ENCODE peak calls at places on chromosomes 13 and 19, in nine cellular contexts. X, D, E, Y, N, O, V, L and Z are unnamed samples.

GRCh38 chr19:11848594-11849263 is at the start of gene ZNF439:
- DNase-seq in X (peak), D (peak), E (peak), Y (peak), N (peak), O (peak), V (peak), L (peak), Z (peak)

GRCh38 chr13:19587635-19588300 is 26.4 kb upstream of the TPTE2 start:
- DNase-seq in X (peak), D (peak), E (no peak), Y (no peak), N (peak), O (no peak), V (no peak), L (peak), Z (no peak)

GRCh38 chr19:33055718-33056117 is 9.0 kb downstream of the RHPN2 start:
- DNase-seq in X (peak), D (peak), E (no peak), Y (no peak), N (no peak), O (no peak), V (no peak), L (no peak), Z (no peak)

GRCh38 chr19:45162464-45163143 is 1.8 kb upstream of the NKPD1 start:
- DNase-seq in X (no peak), D (no peak), E (no peak), Y (peak), N (no peak), O (peak), V (no peak), L (no peak), Z (no peak)

GRCh38 chr19:20422616-20423205 is 142.9 kb downstream of the ZNF737 start:
- DNase-seq in X (no peak), D (peak), E (no peak), Y (no peak), N (no peak), O (no peak), V (no peak), L (no peak), Z (no peak)

GRCh38 chr19:18290250-18291018 is 9.0 kb upstream of the JUND start:
- DNase-seq in X (no peak), D (no peak), E (no peak), Y (no peak), N (peak), O (no peak), V (no peak), L (no peak), Z (no peak)

GRCh38 chr13:109840893-109841287 is 54.5 kb upstream of the IRS2 start:
- DNase-seq in X (no peak), D (no peak), E (no peak), Y (no peak), N (no peak), O (no peak), V (no peak), L (no peak), Z (no peak)

GRCh38 chr13:106701810-106702341 is 133.9 kb upstream of the ARGLU1 start:
- DNase-seq in X (no peak), D (no peak), E (no peak), Y (no peak), N (no peak), O (no peak), V (no peak), L (no peak), Z (no peak)

GRCh38 chr13:34672631-34673030 is 269.4 kb upstream of the NBEA start:
- DNase-seq in X (peak), D (peak), E (no peak), Y (no peak), N (no peak), O (no peak), V (no peak), L (no peak), Z (no peak)

GRCh38 chr19:53308339-53308811 is 25.2 kb upstream of the ZNF845 start:
- DNase-seq in X (no peak), D (peak), E (no peak), Y (peak), N (peak), O (no peak), V (no peak), L (no peak), Z (no peak)

GRCh38 chr19:23203841-23204344 is 46.3 kb downstream of the ZNF724 start:
- DNase-seq in X (no peak), D (no peak), E (no peak), Y (peak), N (no peak), O (no peak), V (no peak), L (no peak), Z (no peak)

GRCh38 chr19:23343434-23344010 is 51.7 kb downstream of the ZNF91 start:
- DNase-seq in X (peak), D (no peak), E (no peak), Y (no peak), N (no peak), O (no peak), V (no peak), L (no peak), Z (no peak)

GRCh38 chr13:36358352-36358751 is 12.2 kb upstream of the SPART start:
- DNase-seq in X (no peak), D (no peak), E (no peak), Y (no peak), N (no peak), O (no peak), V (no peak), L (no peak), Z (no peak)

GRCh38 chr13:44236370-44236769 is 137.3 kb upstream of the SERP2 start:
- DNase-seq in X (no peak), D (no peak), E (no peak), Y (no peak), N (no peak), O (no peak), V (no peak), L (no peak), Z (no peak)

GRCh38 chr19:51794865-51795490 is at the start of gene FPR3:
- DNase-seq in X (no peak), D (no peak), E (no peak), Y (no peak), N (no peak), O (no peak), V (no peak), L (no peak), Z (no peak)

GRCh38 chr13:112443191-112444000 is 67.2 kb downstream of the SPACA7 start:
- DNase-seq in X (no peak), D (peak), E (no peak), Y (no peak), N (peak), O (no peak), V (peak), L (no peak), Z (no peak)

GRCh38 chr19:38728752-38729541 is 15.3 kb downstream of the CAPN12 start:
- DNase-seq in X (no peak), D (no peak), E (no peak), Y (peak), N (no peak), O (no peak), V (no peak), L (no peak), Z (no peak)

GRCh38 chr13:98599502-98600328 is 22.8 kb upstream of the STK24 start:
- DNase-seq in X (no peak), D (peak), E (no peak), Y (no peak), N (no peak), O (no peak), V (peak), L (no peak), Z (no peak)

GRCh38 chr19:32223595-32224370 is 121.6 kb upstream of the ZNF507 start:
- DNase-seq in X (no peak), D (peak), E (no peak), Y (no peak), N (peak), O (no peak), V (no peak), L (no peak), Z (no peak)

GRCh38 chr13:80341771-80342271 is 895 bp upstream of the SPRY2 start:
- DNase-seq in X (peak), D (peak), E (no peak), Y (no peak), N (no peak), O (peak), V (no peak), L (peak), Z (no peak)

GRCh38 chr13:28575200-28575599 is 80.3 kb upstream of the FLT1 start:
- DNase-seq in X (no peak), D (no peak), E (no peak), Y (no peak), N (no peak), O (no peak), V (no peak), L (no peak), Z (no peak)

GRCh38 chr13:64073203-64073602 is 2657.6 kb upstream of the PCDH20 start:
- DNase-seq in X (no peak), D (no peak), E (no peak), Y (no peak), N (no peak), O (no peak), V (no peak), L (no peak), Z (no peak)

GRCh38 chr19:37961198-37961597 is 54.2 kb downstream of the SIPA1L3 start:
- DNase-seq in X (no peak), D (no peak), E (no peak), Y (no peak), N (no peak), O (no peak), V (no peak), L (no peak), Z (no peak)

GRCh38 chr19:4327252-4327876 is 11.3 kb downstream of the STAP2 start:
- DNase-seq in X (no peak), D (peak), E (peak), Y (peak), N (peak), O (no peak), V (peak), L (no peak), Z (peak)

GRCh38 chr13:44904982-44905381 is 84.3 kb downstream of the NUFIP1 start:
- DNase-seq in X (peak), D (no peak), E (no peak), Y (no peak), N (no peak), O (no peak), V (no peak), L (no peak), Z (peak)

GRCh38 chr19:7478843-7479227 is 10.0 kb downstream of the PEX11G start:
- DNase-seq in X (no peak), D (no peak), E (no peak), Y (no peak), N (no peak), O (no peak), V (no peak), L (no peak), Z (no peak)

GRCh38 chr19:33159149-33159548 is 27.2 kb downstream of the WDR88 start:
- DNase-seq in X (no peak), D (no peak), E (no peak), Y (no peak), N (no peak), O (no peak), V (no peak), L (no peak), Z (no peak)

GRCh38 chr13:94481966-94482365 is 2.5 kb upstream of the DCT start:
- DNase-seq in X (peak), D (no peak), E (no peak), Y (no peak), N (no peak), O (no peak), V (no peak), L (no peak), Z (no peak)

GRCh38 chr13:89865331-89865833 is 1482.1 kb upstream of the MIR17HG start:
- DNase-seq in X (no peak), D (no peak), E (no peak), Y (no peak), N (no peak), O (no peak), V (no peak), L (no peak), Z (no peak)

GRCh38 chr19:2380567-2380966 is 20.5 kb downstream of the TMPRSS9 start:
- DNase-seq in X (no peak), D (no peak), E (no peak), Y (no peak), N (no peak), O (no peak), V (no peak), L (no peak), Z (no peak)

GRCh38 chr19:14015454-14016035 is 9.4 kb upstream of the RFX1 start:
- DNase-seq in X (no peak), D (no peak), E (no peak), Y (no peak), N (no peak), O (no peak), V (no peak), L (no peak), Z (no peak)

GRCh38 chr13:64551755-64552154 is 2678.4 kb downstream of the PCDH9 start:
- DNase-seq in X (peak), D (no peak), E (no peak), Y (no peak), N (no peak), O (no peak), V (no peak), L (peak), Z (no peak)